ENCODE peak calls at places on chromosomes 2 and 18, in six cellular contexts. Y is H9, E is IMR-90, U is neuronal stem cell, G is H1, X is trophoblast cell. P is an unnamed sample.

GRCh38 chr2:25431604-25432003 is 89.9 kb upstream of the DNMT3A start:
- DNase-seq in E (no peak), Y (no peak), X (no peak), U (no peak), G (no peak), P (no peak)

GRCh38 chr18:59022167-59022945 is 117.3 kb upstream of the SEC11C start:
- DNase-seq in E (no peak), G (no peak), Y (no peak), U (no peak), X (no peak), P (no peak)

GRCh38 chr18:11246466-11246865 is 97.1 kb upstream of the PIEZO2 start:
- DNase-seq in Y (no peak), U (no peak), G (no peak), X (no peak), E (peak; percentile 33), P (peak; percentile 19)

GRCh38 chr18:44927127-44927849 is 246.6 kb downstream of the SETBP1 start:
- DNase-seq in Y (no peak), G (no peak), U (no peak), E (no peak), X (no peak), P (no peak)

GRCh38 chr2:50143822-50144575 is 887.9 kb downstream of the NRXN1 start:
- DNase-seq in Y (no peak), G (no peak), X (peak; percentile 1), E (no peak), U (peak; percentile 27), P (peak; percentile 69)

GRCh38 chr2:113848758-113849460 is 41.0 kb upstream of the ACTR3 start:
- DNase-seq in U (no peak), E (peak; percentile 62), G (no peak), X (no peak), Y (no peak), P (no peak)

GRCh38 chr2:99672766-99673375 is 183.1 kb upstream of the REV1 start:
- DNase-seq in U (no peak), E (no peak), G (no peak), Y (no peak), X (peak; percentile 74), P (peak; percentile 13)

GRCh38 chr2:138113871-138114525 is 149.7 kb downstream of the HNMT start:
- DNase-seq in G (no peak), X (no peak), Y (no peak), E (no peak), U (no peak), P (peak; percentile 16)

GRCh38 chr2:70959851-70960832 is 18.3 kb upstream of the ANKRD53 start:
- DNase-seq in E (no peak), Y (peak; percentile 61), X (peak; percentile 62), G (peak; percentile 83), U (no peak), P (no peak)

GRCh38 chr2:96105152-96105915 is 11.0 kb downstream of the ADRA2B start:
- DNase-seq in G (peak; percentile 30), X (no peak), U (no peak), Y (no peak), E (no peak), P (no peak)

GRCh38 chr2:134375935-134376334 is 122.1 kb downstream of the MGAT5 start:
- DNase-seq in X (no peak), E (peak; percentile 75), G (no peak), U (no peak), Y (peak; percentile 30), P (peak; percentile 90)

GRCh38 chr2:134453476-134453875 is 199.6 kb downstream of the MGAT5 start:
- DNase-seq in X (no peak), E (no peak), Y (peak; percentile 18), G (no peak), U (no peak), P (no peak)

GRCh38 chr2:120451334-120451733 is 105.4 kb downstream of the INHBB start:
- DNase-seq in X (no peak), G (no peak), E (no peak), U (no peak), Y (no peak), P (no peak)

GRCh38 chr18:3758531-3758930 is 308.6 kb downstream of the TGIF1 start:
- DNase-seq in Y (no peak), X (peak; percentile 52), U (no peak), E (peak; percentile 77), G (no peak), P (peak; percentile 52)

GRCh38 chr2:120778244-120778643 is 42.6 kb downstream of the GLI2 start:
- DNase-seq in X (no peak), G (no peak), Y (no peak), E (peak; percentile 63), U (no peak), P (peak; percentile 53)

DNA sequence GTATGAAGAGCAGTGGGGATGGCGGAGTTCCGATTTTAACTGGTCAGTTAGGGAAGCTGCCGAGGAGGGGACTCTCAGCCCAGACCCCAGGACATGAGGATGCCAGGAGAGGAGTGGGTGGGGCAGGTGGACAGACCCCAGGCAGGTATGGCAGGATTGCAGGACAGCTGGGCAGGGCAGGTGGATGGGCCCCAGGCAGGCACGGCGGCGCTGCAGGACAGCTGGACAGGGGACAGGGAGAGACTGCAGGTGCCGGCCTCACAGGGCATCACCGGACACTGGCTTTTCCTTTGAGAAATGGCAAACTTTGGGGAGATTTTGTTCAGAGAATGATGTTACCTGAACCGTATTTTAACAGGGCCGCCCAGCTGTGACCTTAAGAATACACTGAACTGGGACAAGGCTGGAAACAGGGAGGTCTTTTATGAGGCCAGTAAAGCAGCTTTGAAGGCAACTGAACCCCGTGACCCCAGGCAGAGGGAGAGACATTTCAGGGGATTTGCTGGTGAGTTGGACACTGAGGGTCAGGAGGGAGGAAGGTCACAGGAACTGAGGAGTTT is 127.8 kb downstream of the SNTG2 start:
- DNase-seq in E (no peak), U (peak; percentile 29), Y (no peak), G (no peak), X (no peak), P (no peak)
- H4K91ac ChIP-seq in E (no peak overlapping the region), U (no peak overlapping the region), Y (no peak overlapping the region), G (no peak overlapping the region), X (no peak overlapping the region), P (no peak overlapping the region)

DNA sequence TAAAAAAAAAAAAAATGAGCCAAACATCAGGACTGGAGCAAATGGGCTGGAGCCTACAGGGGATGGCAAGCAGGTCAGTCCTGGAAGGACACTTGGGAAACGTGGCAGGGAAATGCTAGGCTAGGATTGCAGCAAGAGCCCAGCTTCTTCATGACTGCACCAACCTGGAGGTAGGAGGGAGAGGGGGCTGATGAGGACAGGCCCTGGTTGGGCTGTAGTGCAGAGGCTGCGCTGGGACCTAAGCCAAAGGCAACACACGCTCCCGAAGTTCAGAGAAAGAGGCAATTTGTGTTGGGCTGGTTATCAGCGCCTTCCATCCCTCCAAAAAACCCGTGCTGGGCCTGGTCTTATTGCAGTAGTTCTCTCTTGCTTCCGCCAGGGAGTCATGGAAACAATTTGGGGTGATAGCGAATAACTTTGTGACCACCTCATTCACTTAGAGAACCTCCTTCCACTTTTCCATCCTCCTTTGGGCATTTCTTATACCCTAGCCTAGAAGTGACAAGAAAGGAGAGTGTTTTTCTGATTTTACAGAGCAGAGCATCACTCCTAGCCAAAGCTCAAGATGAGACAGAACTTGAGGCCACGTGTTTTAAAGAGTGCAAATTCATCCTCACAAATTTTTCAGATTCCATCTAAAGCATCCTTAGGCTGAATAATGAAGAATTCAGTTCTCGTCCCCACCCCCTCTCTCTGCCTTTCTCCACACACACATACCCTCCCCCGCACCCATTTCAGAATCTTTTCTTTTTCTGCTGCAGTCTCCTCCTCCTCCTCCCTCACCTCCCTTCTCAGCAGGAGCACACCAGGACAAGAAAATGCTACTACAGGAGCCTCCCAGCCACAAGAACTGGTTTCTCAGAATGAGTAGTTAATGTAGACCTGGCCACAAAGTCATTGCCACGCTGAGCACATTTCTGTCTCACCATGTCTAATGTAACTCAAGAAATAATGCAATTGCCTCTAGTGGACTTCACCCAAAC is 82.6 kb upstream of the STPG4 start:
- DNase-seq in X (no peak), U (no peak), G (no peak), Y (no peak), E (peak; percentile 47), P (no peak)
- H2BK120ac ChIP-seq in X (no peak overlapping the region), U (no peak overlapping the region), G (no peak overlapping the region), Y (no peak overlapping the region), E (peak overlapping the region; percentile 85), P (no peak overlapping the region)

GRCh38 chr2:37928377-37928776 is 3.3 kb downstream of the RMDN2 start:
- DNase-seq in X (no peak), Y (no peak), G (no peak), U (no peak), E (no peak), P (no peak)

GRCh38 chr2:37923308-37924055 is 1.6 kb upstream of the RMDN2 start:
- DNase-seq in X (no peak), U (no peak), G (no peak), Y (no peak), E (no peak), P (no peak)

GRCh38 chr2:37920570-37920969 is 4.5 kb upstream of the RMDN2 start:
- DNase-seq in U (no peak), E (peak; percentile 83), G (no peak), X (no peak), Y (no peak), P (peak; percentile 73)

GRCh38 chr2:37926635-37927034 is 1.5 kb downstream of the RMDN2 start:
- DNase-seq in G (no peak), Y (no peak), E (no peak), X (no peak), U (no peak), P (no peak)

DNA sequence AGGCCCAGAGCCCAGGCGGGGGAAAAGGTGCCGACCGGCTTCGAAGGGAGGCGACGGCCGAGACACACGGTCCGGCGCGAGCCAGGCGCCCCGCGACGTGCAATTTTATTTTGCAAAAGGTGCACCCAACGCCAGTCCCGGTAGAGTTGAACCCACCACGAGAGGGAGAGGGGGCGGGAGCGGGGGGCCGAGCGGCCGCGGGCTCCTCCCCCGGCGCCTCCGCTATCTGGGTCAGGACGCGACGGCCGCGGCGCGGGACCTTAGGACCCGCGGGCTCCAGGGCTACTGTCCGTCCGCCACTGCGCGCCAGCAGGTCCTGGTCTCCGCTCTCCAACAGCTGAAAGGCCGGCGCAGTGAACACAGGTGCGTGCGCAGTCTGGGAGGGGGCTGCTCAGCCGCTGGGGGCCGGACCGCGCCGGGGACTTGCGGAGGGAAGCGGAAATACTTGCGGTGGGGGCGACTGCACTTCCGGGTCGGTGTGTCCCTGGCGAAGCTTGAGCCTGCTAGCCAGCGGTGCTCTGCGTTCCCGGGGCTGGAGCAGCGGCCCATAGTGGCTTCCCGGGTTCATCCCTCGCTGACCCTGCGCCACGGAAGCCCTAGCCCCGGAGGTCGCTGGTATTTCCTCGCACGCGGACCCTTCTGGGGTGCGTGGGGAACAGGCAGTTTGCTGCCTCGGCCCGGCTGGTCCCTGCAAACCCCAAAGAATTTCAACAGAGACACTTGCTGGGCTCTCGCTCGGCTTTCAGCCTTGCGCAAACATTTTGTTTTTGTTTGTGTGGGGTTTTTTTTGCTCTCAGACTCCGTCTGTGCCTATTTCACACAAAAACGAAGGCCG is at the start of gene RMDN2:
- DNase-seq in X (peak; percentile 97), U (peak; percentile 88), E (peak; percentile 90), Y (peak; percentile 96), G (peak; percentile 94), P (peak; percentile 94)
- H3K4ac ChIP-seq in X (peak within 1 kb of the TSS; percentile 78), U (no peak within 1 kb of the TSS), E (peak within 1 kb of the TSS; percentile 98), Y (no peak within 1 kb of the TSS), G (peak within 1 kb of the TSS; percentile 94), P (peak within 1 kb of the TSS; percentile 86)

GRCh38 chr2:195675783-195676427 is 18.9 kb downstream of the SLC39A10 start:
- DNase-seq in G (no peak), U (no peak), X (no peak), Y (no peak), E (no peak), P (no peak)

GRCh38 chr2:195671563-195671962 is 14.5 kb downstream of the SLC39A10 start:
- DNase-seq in X (no peak), E (peak; percentile 27), G (no peak), Y (no peak), U (no peak), P (no peak)

GRCh38 chr2:195677290-195677689 is 20.3 kb downstream of the SLC39A10 start:
- DNase-seq in G (no peak), Y (no peak), U (no peak), X (no peak), E (no peak), P (no peak)

GRCh38 chr2:195674491-195675226 is 17.6 kb downstream of the SLC39A10 start:
- DNase-seq in E (peak; percentile 85), X (no peak), U (no peak), Y (no peak), G (no peak), P (no peak)

GRCh38 chr2:195672674-195673073 is 15.6 kb downstream of the SLC39A10 start:
- DNase-seq in Y (no peak), E (no peak), X (no peak), U (no peak), G (no peak), P (no peak)
- H4K91ac ChIP-seq in Y (no peak overlapping the region), E (no peak overlapping the region), X (no peak overlapping the region), U (no peak overlapping the region), G (no peak overlapping the region), P (no peak overlapping the region)